ENCODE peak calls at places on chromosomes 5 and 9, in ten cellular contexts. Q is astrocyte, Z is astrocyte of the spinal cord, I is AG04450, P is neural crest cell, S is left ventricle myocardium inferior, T is sigmoid colon, R is progenitor cell of endocrine pancreas, O is nephron progenitor cell, Y is OCI-LY7. F is an unnamed sample.

GRCh38 chr9:137310190-137311052 is 8.3 kb upstream of the NRARP start:
- DNase-seq in T (no peak), S (peak), R (no peak), Z (no peak), Y (no peak), P (no peak), Q (no peak), O (no peak), I (no peak), F (no peak)

GRCh38 chr9:4503103-4503502 is 12.8 kb downstream of the SLC1A1 start:
- DNase-seq in I (no peak), O (no peak), T (no peak), Z (no peak), Y (no peak), Q (no peak), S (no peak), P (no peak), R (no peak), F (no peak)

GRCh38 chr5:135091286-135091685 is 57.3 kb upstream of the PITX1 start:
- DNase-seq in Y (no peak), P (no peak), O (no peak), S (no peak), Z (no peak), I (no peak), T (no peak), Q (no peak), R (no peak), F (no peak)

GRCh38 chr9:82369251-82369945 is 380.8 kb downstream of the SPATA31D1 start:
- DNase-seq in T (no peak), I (no peak), Y (no peak), O (no peak), S (no peak), R (no peak), Q (no peak), P (no peak), Z (no peak), F (no peak)

GRCh38 chr5:172412724-172413260 is 41.5 kb downstream of the SH3PXD2B start:
- DNase-seq in I (peak), O (no peak), Z (peak), Q (peak), Y (no peak), T (peak), P (no peak), S (peak), R (no peak), F (peak)

GRCh38 chr5:134435525-134435924 is 23.8 kb upstream of the CDKN2AIPNL start:
- DNase-seq in T (no peak), Y (no peak), R (no peak), O (no peak), I (no peak), S (no peak), Q (peak), P (no peak), Z (peak), F (peak)

GRCh38 chr9:130665029-130665430 is 636 bp downstream of the PRDM12 start:
- DNase-seq in Z (no peak), O (no peak), I (no peak), Y (no peak), S (no peak), T (no peak), P (no peak), Q (no peak), R (no peak), F (no peak)

GRCh38 chr9:12933957-12934356 is 159.1 kb downstream of the LURAP1L start:
- DNase-seq in Q (peak), Y (no peak), T (no peak), P (no peak), O (no peak), Z (no peak), I (no peak), R (no peak), S (no peak), F (peak)

GRCh38 chr9:38108326-38108725 is 39.3 kb upstream of the SHB start:
- DNase-seq in O (no peak), P (no peak), R (no peak), Z (no peak), T (no peak), Q (no peak), S (no peak), I (no peak), Y (no peak), F (no peak)

GRCh38 chr9:129506892-129507291 is 114.0 kb downstream of the C9orf50 start:
- DNase-seq in Q (no peak), P (no peak), S (no peak), T (no peak), R (no peak), Y (no peak), Z (peak), I (no peak), O (no peak), F (peak)

GRCh38 chr5:8750100-8750499 is 795.8 kb downstream of the SEMA5A start:
- DNase-seq in R (no peak), Z (no peak), O (no peak), Y (no peak), S (no peak), Q (peak), P (no peak), T (no peak), I (no peak), F (no peak)

GRCh38 chr5:102554728-102555127 is 55.9 kb upstream of the SLCO6A1 start:
- DNase-seq in S (no peak), O (no peak), P (no peak), R (no peak), Z (peak), Y (peak), I (no peak), T (no peak), Q (no peak), F (peak)

GRCh38 chr9:105959491-105959890 is 265.1 kb downstream of the TMEM38B start:
- DNase-seq in O (no peak), S (no peak), Q (no peak), I (no peak), Z (no peak), P (no peak), T (no peak), R (no peak), Y (no peak), F (no peak)

GRCh38 chr9:70490478-70490877 is 76.0 kb upstream of the KLF9 start:
- DNase-seq in R (no peak), Y (no peak), P (no peak), Q (no peak), O (no peak), Z (no peak), I (no peak), T (no peak), S (no peak), F (no peak)

GRCh38 chr9:38380872-38381534 is 11.5 kb upstream of the ALDH1B1 start:
- DNase-seq in Y (no peak), R (peak), I (no peak), P (no peak), S (no peak), T (peak), Q (peak), O (no peak), Z (no peak), F (no peak)

GRCh38 chr9:136903041-136903554 is 16.8 kb downstream of the TRAF2 start:
- DNase-seq in I (no peak), T (no peak), Q (no peak), S (peak), Z (no peak), O (no peak), P (no peak), R (no peak), Y (no peak), F (peak)

GRCh38 chr9:82761911-82762310 is 301.0 kb downstream of the RASEF start:
- DNase-seq in Z (no peak), Y (no peak), O (no peak), I (no peak), S (no peak), P (no peak), T (no peak), Q (no peak), R (no peak), F (no peak)

GRCh38 chr5:172690258-172691075 is 49.4 kb downstream of the NEURL1B start:
- DNase-seq in I (no peak), Z (no peak), Q (no peak), R (no peak), S (no peak), Y (no peak), T (peak), O (no peak), P (no peak), F (no peak)

GRCh38 chr9:95605826-95606555 is 89.2 kb upstream of the PTCH1 start:
- DNase-seq in R (no peak), O (peak), Z (peak), Y (no peak), Q (no peak), S (no peak), P (no peak), T (no peak), I (no peak), F (no peak)

GRCh38 chr9:109816490-109816889 is 36.5 kb downstream of the PALM2AKAP2 start:
- DNase-seq in I (peak), T (no peak), Y (no peak), Z (peak), R (no peak), O (no peak), S (no peak), Q (peak), P (no peak), F (peak)

GRCh38 chr5:132883261-132883834 is 9.9 kb downstream of the LEAP2 start:
- DNase-seq in Q (peak), I (peak), P (peak), O (peak), T (peak), S (no peak), R (no peak), Z (peak), Y (peak), F (peak)

GRCh38 chr5:25190521-25191000 is 545.8 kb upstream of the CDH10 start:
- DNase-seq in T (no peak), P (no peak), O (no peak), Z (no peak), S (no peak), Y (no peak), I (no peak), R (no peak), Q (no peak), F (no peak)

GRCh38 chr9:89606049-89606481 is 1.3 kb downstream of the GADD45G start:
- DNase-seq in O (peak), Y (no peak), R (peak), S (peak), Q (peak), T (peak), Z (peak), I (peak), P (peak), F (peak)

GRCh38 chr5:176887252-176887849 is 11.8 kb downstream of the HK3 start:
- DNase-seq in S (no peak), O (no peak), Y (no peak), Q (no peak), Z (no peak), P (no peak), R (no peak), I (no peak), T (peak), F (no peak)

GRCh38 chr9:13431137-13431536 is 151.6 kb upstream of the MPDZ start:
- DNase-seq in T (no peak), P (no peak), Y (no peak), Z (no peak), O (peak), Q (no peak), I (no peak), R (no peak), S (no peak), F (no peak)

GRCh38 chr5:93299596-93300308 is 281.3 kb downstream of the NR2F1-AS1 start:
- DNase-seq in P (no peak), Y (no peak), I (no peak), R (no peak), T (no peak), S (no peak), Z (peak), O (peak), Q (peak), F (no peak)

GRCh38 chr5:132010645-132011560 is 555 bp downstream of the ACSL6 start:
- DNase-seq in Z (no peak), Y (no peak), O (no peak), S (no peak), I (no peak), R (no peak), P (no peak), Q (no peak), T (peak), F (no peak)

GRCh38 chr5:73359395-73359794 is 89.2 kb downstream of the FOXD1 start:
- DNase-seq in Z (no peak), O (no peak), Q (no peak), R (no peak), P (no peak), Y (no peak), T (no peak), S (no peak), I (no peak), F (no peak)

DNA sequence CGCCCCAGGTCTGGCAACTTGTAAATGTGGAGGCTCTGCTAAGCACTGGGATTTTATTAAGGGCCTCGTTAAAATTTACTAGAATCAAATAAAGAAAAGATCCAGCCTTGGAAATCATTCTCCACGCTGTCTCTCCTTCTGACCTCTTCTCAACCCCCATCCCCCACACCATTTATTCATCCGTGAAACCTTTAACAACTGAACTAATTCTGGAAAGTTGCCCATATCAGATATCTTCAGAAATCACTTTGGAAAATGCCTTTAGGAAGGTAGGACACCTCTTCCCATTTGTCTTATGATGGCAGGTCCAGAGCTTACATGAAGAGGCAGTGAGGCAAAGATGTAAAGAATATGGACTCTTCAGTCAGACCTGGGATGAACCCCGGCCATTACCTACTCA is 288.5 kb downstream of the SLIT3 start:
- DNase-seq in O (no peak), Q (no peak), I (no peak), P (no peak), T (no peak), Z (no peak), S (no peak), R (no peak), Y (no peak), F (no peak)
- TF ChIP-seq CTCF in O (no peak), Q (no peak), I (no peak), P (no peak), T (no peak), Z (no peak), S (no peak), R (no peak), Y (no peak), F (no peak)

DNA sequence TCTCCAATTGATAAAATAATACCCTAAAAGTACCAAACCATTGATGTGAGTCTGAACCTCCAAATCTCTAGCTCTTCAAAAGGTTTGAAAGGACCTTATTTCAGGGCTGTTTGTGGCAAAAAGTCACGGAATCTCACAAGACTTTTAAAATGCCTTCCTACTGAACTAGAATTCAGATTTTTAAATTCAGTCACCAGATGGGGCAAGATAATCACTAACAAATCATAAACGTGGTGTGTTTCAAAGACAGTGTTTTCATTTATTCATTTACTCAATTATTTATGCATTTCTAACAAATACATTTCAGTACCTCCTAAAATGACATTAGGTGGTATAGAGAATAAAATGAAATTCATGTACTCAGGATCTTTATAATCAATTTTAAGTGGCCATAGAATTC is 68.2 kb upstream of the SMC2 start:
- DNase-seq in O (no peak), I (no peak), S (no peak), T (no peak), Z (no peak), R (no peak), Q (no peak), Y (no peak), P (no peak), F (peak)
- TF ChIP-seq CTCF in O (no peak), I (no peak), S (no peak), T (no peak), Z (no peak), R (no peak), Q (no peak), Y (peak), P (no peak), F (peak)

GRCh38 chr5:64682608-64683007 is 7.7 kb upstream of the SHISAL2B start:
- DNase-seq in Q (no peak), Z (no peak), I (no peak), T (no peak), S (no peak), R (no peak), Y (peak), O (no peak), P (no peak), F (no peak)
- TF ChIP-seq CTCF in Q (no peak), Z (no peak), I (no peak), T (no peak), S (no peak), R (no peak), Y (peak), O (no peak), P (no peak), F (no peak)

DNA sequence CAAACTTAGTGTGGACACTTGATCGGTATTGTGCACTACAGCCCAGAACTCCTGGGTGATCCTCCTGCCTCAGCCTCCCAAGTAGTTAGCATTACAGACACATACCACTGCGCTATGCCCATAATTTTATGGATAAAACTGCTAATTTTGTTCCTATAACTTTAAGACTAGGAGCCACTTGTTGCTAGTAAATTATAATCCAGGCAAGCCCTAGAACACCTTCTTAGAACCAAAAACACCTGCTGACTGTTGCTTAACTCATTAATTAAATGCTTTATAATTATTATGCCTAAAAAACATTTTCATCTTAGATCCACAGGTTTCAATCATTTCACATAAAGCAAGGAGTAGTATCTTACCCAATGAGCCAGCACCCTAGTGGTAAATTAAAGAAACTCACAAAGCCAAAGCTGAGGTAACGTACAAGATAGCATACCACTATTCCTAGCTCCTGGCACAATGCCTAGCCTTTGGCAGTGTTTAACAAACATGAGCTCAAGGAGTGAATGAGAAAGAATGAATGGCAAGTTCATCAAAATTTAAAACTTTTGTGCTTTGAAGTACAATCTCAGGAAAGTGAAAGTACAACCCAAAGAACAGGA is 5.4 kb downstream of the MRPS27 start:
- DNase-seq in T (no peak), S (no peak), Q (peak), I (peak), R (no peak), Z (peak), P (no peak), Y (no peak), O (no peak), F (peak)
- TF ChIP-seq CTCF in T (no peak), S (peak), Q (peak), I (peak), R (no peak), Z (peak), P (peak), Y (peak), O (no peak), F (peak)

DNA sequence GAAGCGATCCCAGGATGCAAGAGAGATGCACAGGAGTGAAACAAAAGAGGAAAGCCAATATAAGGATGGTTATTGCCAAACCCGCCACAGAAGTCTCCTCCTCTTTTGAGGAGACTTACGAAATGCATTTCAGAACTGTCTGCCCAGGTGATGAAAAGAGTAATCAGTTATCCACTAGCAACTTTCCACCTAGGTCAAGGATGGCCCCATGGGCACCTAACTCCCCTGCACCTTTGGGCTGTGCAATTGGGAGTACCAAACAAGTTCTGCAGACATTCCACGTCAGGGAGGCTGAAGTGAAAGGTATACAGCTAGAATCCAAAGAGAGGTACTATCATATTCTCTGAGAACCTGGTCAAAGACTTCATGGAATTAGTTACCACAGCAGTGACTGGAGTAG is 25.7 kb downstream of the HMGCS1 start:
- DNase-seq in R (no peak), T (no peak), Y (no peak), P (no peak), O (no peak), Q (no peak), I (no peak), Z (no peak), S (no peak), F (no peak)
- TF ChIP-seq CTCF in R (no peak), T (no peak), Y (no peak), P (no peak), O (no peak), Q (no peak), I (no peak), Z (no peak), S (no peak), F (no peak)

GRCh38 chr5:146448783-146449519 is 1.8 kb downstream of the TCERG1 start:
- DNase-seq in I (no peak), P (no peak), Z (no peak), O (no peak), R (no peak), Q (no peak), S (no peak), Y (peak), T (no peak), F (no peak)

GRCh38 chr5:146446861-146447733 is at the start of gene TCERG1:
- DNase-seq in P (peak), Z (peak), Q (peak), I (peak), S (peak), O (peak), T (peak), Y (peak), R (peak), F (peak)

GRCh38 chr5:146447734-146448380 is 724 bp downstream of the TCERG1 start:
- DNase-seq in T (no peak), P (no peak), Q (peak), O (no peak), R (no peak), I (no peak), S (no peak), Y (peak), Z (peak), F (peak)

DNA sequence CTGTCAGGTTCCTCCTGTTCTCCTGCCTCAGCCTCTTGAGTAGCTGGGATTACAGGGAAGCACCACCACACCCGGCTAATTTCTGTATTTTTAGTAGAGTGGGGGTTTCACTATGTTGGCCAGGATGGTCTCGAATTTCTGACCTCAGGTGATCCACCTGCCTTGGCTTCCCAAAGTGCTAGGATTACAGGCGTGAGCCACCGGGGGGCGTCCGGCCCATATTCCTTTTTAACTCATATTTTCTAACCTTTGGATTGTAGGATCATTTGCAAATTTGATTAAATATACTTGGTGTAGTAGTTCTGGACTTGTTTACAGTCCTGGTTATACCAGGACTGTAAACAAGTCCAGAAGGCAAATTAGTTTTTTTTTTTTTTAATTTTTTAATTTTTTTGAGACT is 4.3 kb downstream of the TCERG1 start:
- DNase-seq in I (no peak), T (no peak), Z (no peak), O (no peak), R (no peak), Q (no peak), Y (no peak), S (no peak), P (no peak), F (no peak)
- TF ChIP-seq CTCF in I (peak), T (no peak), Z (peak), O (no peak), R (peak), Q (peak), Y (peak), S (no peak), P (peak), F (no peak)

F was measured in fibroblast of mammary gland.